ENCODE peak calls at places on chromosome 19, in ten cellular contexts. I is foreskin keratinocyte; N is stimulated activated CD4-positive, alpha-beta T cell treated with anti-CD3 and anti-CD28 coated beads, TNF-alpha, amount 100 ng/mL, for 1 hour; Y is T1000; B is NCI-H2227 treated with DMSO at 0.1 percent for 48 hours; W is fibroblast of mammary gland; T is stimulated activated CD8-positive, alpha-beta memory T cell treated with anti-CD3 and anti-CD28 coated beads, Interleukin-7, amount 100 ng/mL, for 4 hours; M is body of pancreas; D is left ventricle myocardium inferior; H is omental fat pad. P is an unnamed sample.

GRCh38 chr19:31185261-31185660 is 164.0 kb downstream of the TSHZ3 start:
- DNase-seq in H (no peak), I (no peak), D (no peak), N (no peak), M (no peak), Y (no peak), W (peak), T (no peak), B (no peak), P (no peak)

GRCh38 chr19:37329686-37330085 is 41.2 kb upstream of the ZNF527 start:
- DNase-seq in B (peak), W (peak), I (no peak), T (no peak), H (no peak), Y (no peak), M (no peak), D (no peak), N (no peak), P (no peak)

GRCh38 chr19:45103625-45104319 is 10.8 kb downstream of the PPP1R37 start:
- DNase-seq in M (no peak), D (no peak), Y (no peak), W (no peak), H (no peak), B (no peak), I (no peak), N (no peak), T (no peak), P (no peak)

GRCh38 chr19:14138576-14139265 is 2.3 kb upstream of the ASF1B start:
- DNase-seq in H (no peak), I (no peak), N (no peak), T (no peak), B (no peak), M (no peak), D (no peak), W (peak), Y (no peak), P (no peak)

GRCh38 chr19:46367434-46367833 is 20.5 kb downstream of the PPP5C start:
- DNase-seq in M (peak), T (no peak), W (no peak), Y (no peak), D (no peak), I (no peak), B (no peak), H (no peak), N (no peak), P (no peak)

GRCh38 chr19:35949131-35949530 is 13.0 kb downstream of the LRFN3 start:
- DNase-seq in M (no peak), H (no peak), Y (no peak), I (no peak), W (no peak), N (no peak), D (no peak), B (no peak), T (no peak), P (no peak)

GRCh38 chr19:42252365-42253244 is 2.3 kb downstream of the ERF start:
- DNase-seq in B (peak), T (no peak), I (peak), W (peak), Y (no peak), H (no peak), D (peak), M (peak), N (no peak), P (no peak)

GRCh38 chr19:11373166-11373884 is 1.1 kb upstream of the SWSAP1 start:
- DNase-seq in W (no peak), H (no peak), D (no peak), T (no peak), N (no peak), B (peak), I (peak), M (peak), Y (no peak), P (no peak)

GRCh38 chr19:18868380-18869230 is 27.4 kb downstream of the CERS1 start:
- DNase-seq in T (no peak), B (no peak), Y (no peak), D (no peak), M (no peak), N (no peak), I (no peak), H (no peak), W (no peak), P (no peak)

GRCh38 chr19:45607071-45608029 is 5.3 kb upstream of the GPR4 start:
- DNase-seq in M (peak), W (peak), N (peak), I (peak), T (no peak), D (peak), B (peak), H (peak), Y (peak), P (peak)

GRCh38 chr19:43624933-43625332 is 5.5 kb upstream of the ZNF428 start:
- DNase-seq in M (peak), N (peak), Y (no peak), I (peak), H (peak), W (peak), D (peak), T (peak), B (no peak), P (no peak)

GRCh38 chr19:7522923-7523667 is 671 bp downstream of the MCOLN1 start:
- DNase-seq in B (no peak), T (no peak), M (no peak), D (no peak), I (no peak), W (peak), Y (peak), H (no peak), N (no peak), P (no peak)

GRCh38 chr19:17848598-17849292 is 963 bp upstream of the JAK3 start:
- DNase-seq in Y (no peak), M (no peak), I (no peak), T (no peak), H (no peak), N (no peak), B (no peak), W (no peak), D (no peak), P (no peak)

GRCh38 chr19:18593367-18594095 is 4.9 kb downstream of the REX1BD start:
- DNase-seq in N (no peak), W (no peak), D (no peak), T (no peak), H (no peak), M (no peak), Y (no peak), I (no peak), B (no peak), P (no peak)

GRCh38 chr19:33470040-33470330 is 51.6 kb downstream of the PEPD start:
- DNase-seq in Y (no peak), M (no peak), B (no peak), I (no peak), T (no peak), D (no peak), N (no peak), H (no peak), W (no peak), P (no peak)

GRCh38 chr19:19275166-19275565 is 2.1 kb upstream of the TM6SF2 start:
- DNase-seq in H (no peak), T (no peak), M (no peak), D (no peak), W (no peak), I (no peak), B (no peak), N (no peak), Y (no peak), P (no peak)

GRCh38 chr19:9881720-9882119 is 46.6 kb downstream of the PIN1 start:
- DNase-seq in N (no peak), T (no peak), I (peak), M (no peak), B (no peak), W (no peak), Y (no peak), H (no peak), D (no peak), P (no peak)

GRCh38 chr19:48397636-48398328 is 4.3 kb downstream of the GRIN2D start:
- DNase-seq in D (no peak), W (no peak), H (no peak), M (no peak), B (no peak), I (no peak), N (no peak), T (no peak), Y (no peak), P (no peak)

P was measured in HTR-8/SVneo.